ENCODE peak calls at places on chromosomes 13 and 19, in six cellular contexts. U is T-helper 9 cell; M is stimulated activated naive CD8-positive, alpha-beta T cell treated with anti-CD3 and anti-CD28 coated beads, Interleukin-15, Interleukin-2, amounts not matched to agents 100 U/mL and 50 U/mL, for 24 hours; W is AG08395; Y is GM04503; F is HT-29. T is an unnamed sample.

GRCh38 chr19:1269478-1270167 is 491 bp downstream of the CIRBP start:
- DNase-seq in U (peak; percentile 84), M (peak; percentile 90), W (peak; percentile 89), Y (no peak), F (peak; percentile 86), T (no peak)

GRCh38 chr13:31046711-31047279 is 114.3 kb downstream of the TEX26 start:
- DNase-seq in U (no peak), M (no peak), W (no peak), Y (no peak), F (peak; percentile 89), T (no peak)

GRCh38 chr13:94128430-94128829 is 351.1 kb downstream of the DCT start:
- DNase-seq in U (no peak), M (no peak), W (peak; percentile 6), Y (no peak), F (no peak), T (no peak)

GRCh38 chr19:7918615-7919421 is 1.3 kb upstream of the SNAPC2 start:
- DNase-seq in U (no peak), M (no peak), W (no peak), Y (no peak), F (no peak), T (no peak)

GRCh38 chr19:45564131-45564780 is 20.3 kb downstream of the OPA3 start:
- DNase-seq in U (no peak), M (no peak), W (no peak), Y (no peak), F (no peak), T (no peak)

GRCh38 chr13:26599403-26599802 is 41.9 kb downstream of the WASF3 start:
- DNase-seq in U (no peak), M (no peak), W (no peak), Y (no peak), F (no peak), T (no peak)

GRCh38 chr19:1942078-1942933 is 1.3 kb downstream of the CSNK1G2 start:
- DNase-seq in U (peak; percentile 81), M (peak; percentile 81), W (peak; percentile 63), Y (no peak), F (peak; percentile 55), T (no peak)

GRCh38 chr19:36009220-36009619 is 607 bp upstream of the SYNE4 start:
- DNase-seq in U (peak; percentile 23), M (peak; percentile 68), W (peak; percentile 82), Y (no peak), F (peak; percentile 63), T (no peak)

GRCh38 chr19:44512326-44513298 is 12.3 kb upstream of the ZNF180 start:
- DNase-seq in U (no peak), M (peak; percentile 53), W (peak; percentile 42), Y (peak; percentile 19), F (peak; percentile 84), T (peak; percentile 31)

GRCh38 chr13:98215508-98215907 is 38.4 kb upstream of the RNF113B start:
- DNase-seq in U (no peak), M (no peak), W (no peak), Y (no peak), F (no peak), T (no peak)

GRCh38 chr13:41639955-41640780 is 182.8 kb downstream of the RGCC start:
- DNase-seq in U (no peak), M (no peak), W (no peak), Y (peak; percentile 37), F (peak; percentile 54), T (peak; percentile 80)

GRCh38 chr19:50449236-50449899 is 16.7 kb downstream of the MYBPC2 start:
- DNase-seq in U (no peak), M (no peak), W (no peak), Y (no peak), F (peak; percentile 31), T (no peak)

GRCh38 chr19:46766569-46767317 is 20.5 kb upstream of the STRN4 start:
- DNase-seq in U (peak; percentile 53), M (peak; percentile 70), W (no peak), Y (no peak), F (peak; percentile 93), T (no peak)

GRCh38 chr13:57634829-57635165 is 3.3 kb downstream of the PCDH17 start:
- DNase-seq in U (no peak), M (no peak), W (no peak), Y (no peak), F (no peak), T (no peak)

GRCh38 chr13:94707400-94708021 is 4.8 kb downstream of the SOX21 start:
- DNase-seq in U (no peak), M (no peak), W (no peak), Y (no peak), F (no peak), T (no peak)

GRCh38 chr13:39144391-39144790 is 106.1 kb downstream of the NHLRC3 start:
- DNase-seq in U (no peak), M (no peak), W (no peak), Y (no peak), F (no peak), T (no peak)

GRCh38 chr13:71722206-71722605 is 144.8 kb downstream of the DACH1 start:
- DNase-seq in U (no peak), M (no peak), W (no peak), Y (no peak), F (no peak), T (no peak)

GRCh38 chr13:111536239-111536638 is 215.8 kb downstream of the TEX29 start:
- DNase-seq in U (no peak), M (no peak), W (no peak), Y (no peak), F (no peak), T (no peak)

GRCh38 chr13:41848435-41849255 is 112.3 kb downstream of the VWA8 start:
- DNase-seq in U (no peak), M (no peak), W (peak; percentile 9), Y (peak; percentile 22), F (peak; percentile 30), T (no peak)

GRCh38 chr13:76825415-76825814 is 60.8 kb downstream of the KCTD12 start:
- DNase-seq in U (no peak), M (no peak), W (no peak), Y (no peak), F (no peak), T (no peak)

GRCh38 chr19:47657719-47658118 is 48.8 kb downstream of the BICRA start:
- DNase-seq in U (no peak), M (no peak), W (no peak), Y (no peak), F (peak; percentile 59), T (no peak)

GRCh38 chr19:1066748-1067340 is at the start of gene ARHGAP45:
- DNase-seq in U (peak; percentile 77), M (peak; percentile 90), W (no peak), Y (no peak), F (no peak), T (no peak)

T was measured in AG09309.